ENCODE peak calls at places on chromosome X, in five cellular contexts. K is choroid plexus epithelial cell, H is suprapubic skin, N is uterus, Z is psoas muscle. C is an unnamed sample.

GRCh38 chrX:28668957-28669356 is 81.7 kb downstream of the IL1RAPL1 start:
- DNase-seq in Z (no peak), N (no peak), K (no peak), H (no peak), C (no peak)

GRCh38 chrX:105483011-105483410 is 262.5 kb upstream of the TEX13A start:
- DNase-seq in N (no peak), Z (no peak), K (peak; percentile 70), H (no peak), C (no peak)

GRCh38 chrX:1448793-1449580 is 3.7 kb downstream of the ASMTL start:
- DNase-seq in H (peak; percentile 51), N (no peak), Z (no peak), K (no peak), C (no peak)

GRCh38 chrX:107741318-107741813 is 34.2 kb downstream of the TSC22D3 start:
- DNase-seq in Z (no peak), K (no peak), N (no peak), H (peak; percentile 74), C (no peak)

GRCh38 chrX:22699591-22700091 is 300.1 kb upstream of the DDX53 start:
- DNase-seq in K (peak; percentile 85), H (no peak), N (no peak), Z (no peak), C (no peak)

GRCh38 chrX:36462142-36462541 is 542.6 kb downstream of the CFAP47 start:
- DNase-seq in Z (no peak), K (no peak), H (no peak), N (no peak), C (no peak)

GRCh38 chrX:67543818-67544217 is at the start of gene AR:
- DNase-seq in N (peak; percentile 79), K (peak; percentile 37), Z (peak; percentile 81), H (peak; percentile 78), C (no peak)

GRCh38 chrX:9765737-9766098 is at the start of gene GPR143:
- DNase-seq in Z (no peak), K (no peak), H (no peak), N (no peak), C (peak; percentile 51)

GRCh38 chrX:133359466-133359865 is 55.8 kb downstream of the GPC4 start:
- DNase-seq in N (no peak), H (no peak), Z (no peak), K (no peak), C (no peak)

GRCh38 chrX:133249659-133250058 is 31.5 kb upstream of the TFDP3 start:
- DNase-seq in H (no peak), N (no peak), K (peak; percentile 31), Z (no peak), C (no peak)

GRCh38 chrX:95145848-95146540 is 1472.0 kb downstream of the FAM133A start:
- DNase-seq in H (no peak), K (no peak), Z (no peak), N (no peak), C (no peak)

GRCh38 chrX:155027509-155028066 is 944 bp downstream of the FUNDC2 start:
- DNase-seq in K (peak; percentile 89), H (no peak), Z (no peak), N (no peak), C (peak; percentile 37)

GRCh38 chrX:103756736-103757135 is 19.9 kb upstream of the PLP1 start:
- DNase-seq in N (no peak), H (no peak), Z (no peak), K (no peak), C (no peak)

GRCh38 chrX:22165732-22166457 is 106.8 kb upstream of the CBLL2 start:
- DNase-seq in K (peak; percentile 40), N (no peak), Z (no peak), H (no peak), C (no peak)

GRCh38 chrX:46216406-46216805 is 328.8 kb downstream of the ZNF674 start:
- DNase-seq in H (no peak), K (no peak), N (no peak), Z (no peak), C (no peak)

GRCh38 chrX:96710031-96710430 is 25.4 kb downstream of the DIAPH2 start:
- DNase-seq in H (no peak), N (no peak), K (no peak), Z (no peak), C (no peak)

DNA sequence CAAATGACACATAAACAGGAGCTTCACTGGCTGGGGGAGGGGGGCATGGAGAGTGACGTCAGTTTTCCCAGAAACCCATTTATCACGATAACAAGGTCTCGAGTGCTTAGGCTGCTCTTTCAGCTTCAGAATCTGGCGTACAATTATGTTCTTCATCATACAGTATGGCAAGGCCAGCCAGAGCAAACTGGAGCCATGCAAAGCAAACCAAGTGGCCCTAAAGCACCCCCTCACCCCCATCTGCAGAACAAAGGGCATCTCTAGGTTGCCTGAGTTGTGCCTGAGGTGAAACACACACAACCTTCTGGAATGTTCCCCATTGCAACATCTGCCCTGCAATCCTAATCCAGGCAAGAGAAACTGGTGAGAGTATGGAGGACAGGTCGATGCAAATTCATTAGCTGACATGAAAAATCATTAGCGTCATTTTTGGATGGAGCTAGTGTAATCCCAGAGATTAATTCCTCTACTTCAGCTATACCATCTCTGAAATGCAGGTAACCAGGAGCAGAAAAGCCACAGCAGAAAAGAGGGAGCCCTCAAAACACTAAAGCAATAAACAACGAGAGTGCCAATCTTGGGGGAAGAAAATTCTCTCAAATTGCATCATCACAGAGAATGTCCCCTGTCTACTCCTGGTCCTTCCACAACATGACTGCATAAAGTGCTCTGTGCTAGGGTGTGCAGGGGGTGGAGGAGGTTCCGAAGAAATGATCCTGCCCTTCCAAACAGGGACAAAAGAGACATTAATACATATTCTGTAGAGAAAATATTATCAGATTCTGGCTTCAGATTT is 1.8 kb downstream of the SEPTIN6 start:
- DNase-seq in H (no peak), N (no peak), K (no peak), Z (no peak), C (no peak)
- H3K4me3 ChIP-seq in H (peak overlapping the region; percentile 74), N (no peak overlapping the region), K (no peak overlapping the region), Z (no peak overlapping the region), C (no peak overlapping the region)

GRCh38 chrX:122220644-122221373 is 963.3 kb upstream of the GRIA3 start:
- DNase-seq in N (no peak), Z (no peak), K (no peak), H (no peak), C (no peak)
- H3K4me3 ChIP-seq in N (no peak overlapping the region), Z (no peak overlapping the region), K (no peak overlapping the region), H (no peak overlapping the region), C (no peak overlapping the region)

DNA sequence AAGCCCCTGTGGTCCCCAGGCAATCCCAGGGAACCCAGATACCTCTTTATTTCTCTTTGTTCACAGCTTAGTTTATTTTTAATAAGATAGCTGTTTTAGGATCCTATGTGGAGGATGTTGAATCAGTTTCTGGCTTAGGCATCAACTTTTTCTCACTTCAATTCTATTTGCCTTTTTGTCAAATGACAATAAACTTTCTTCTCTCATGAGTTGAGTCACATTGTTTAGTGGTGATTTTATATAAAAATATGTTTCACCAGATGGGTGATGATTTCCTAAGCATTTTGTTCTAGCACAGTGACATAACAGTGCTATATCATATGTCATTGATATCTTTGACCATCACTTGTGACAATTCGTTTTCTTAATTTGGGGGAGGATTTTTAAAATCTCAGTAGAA is 198.1 kb upstream of the PUDP start:
- DNase-seq in H (no peak), N (no peak), K (no peak), Z (no peak), C (no peak)
- H3K4me3 ChIP-seq in H (no peak overlapping the region), N (no peak overlapping the region), K (no peak overlapping the region), Z (no peak overlapping the region), C (no peak overlapping the region)

GRCh38 chrX:71184803-71185495 is 38.1 kb upstream of the GJB1 start:
- DNase-seq in K (no peak), Z (no peak), N (no peak), H (no peak), C (no peak)

GRCh38 chrX:71184092-71184491 is 38.9 kb upstream of the GJB1 start:
- DNase-seq in Z (no peak), H (no peak), N (no peak), K (no peak), C (no peak)

GRCh38 chrX:71183341-71183740 is 38.7 kb downstream of the NLGN3 start:
- DNase-seq in Z (no peak), K (peak; percentile 12), N (no peak), H (no peak), C (no peak)

GRCh38 chrX:71181558-71181909 is 36.9 kb downstream of the NLGN3 start:
- DNase-seq in Z (no peak), N (peak; percentile 22), H (no peak), K (peak; percentile 23), C (no peak)

GRCh38 chrX:71181910-71182799 is 37.5 kb downstream of the NLGN3 start:
- DNase-seq in N (peak; percentile 83), K (peak; percentile 98), H (peak; percentile 86), Z (peak; percentile 90), C (peak; percentile 91)
- H3K4me3 ChIP-seq in N (peak overlapping the region; percentile 32), K (peak overlapping the region; percentile 52), H (peak overlapping the region; percentile 50), Z (peak overlapping the region; percentile 67), C (peak overlapping the region; percentile 54)

DNA sequence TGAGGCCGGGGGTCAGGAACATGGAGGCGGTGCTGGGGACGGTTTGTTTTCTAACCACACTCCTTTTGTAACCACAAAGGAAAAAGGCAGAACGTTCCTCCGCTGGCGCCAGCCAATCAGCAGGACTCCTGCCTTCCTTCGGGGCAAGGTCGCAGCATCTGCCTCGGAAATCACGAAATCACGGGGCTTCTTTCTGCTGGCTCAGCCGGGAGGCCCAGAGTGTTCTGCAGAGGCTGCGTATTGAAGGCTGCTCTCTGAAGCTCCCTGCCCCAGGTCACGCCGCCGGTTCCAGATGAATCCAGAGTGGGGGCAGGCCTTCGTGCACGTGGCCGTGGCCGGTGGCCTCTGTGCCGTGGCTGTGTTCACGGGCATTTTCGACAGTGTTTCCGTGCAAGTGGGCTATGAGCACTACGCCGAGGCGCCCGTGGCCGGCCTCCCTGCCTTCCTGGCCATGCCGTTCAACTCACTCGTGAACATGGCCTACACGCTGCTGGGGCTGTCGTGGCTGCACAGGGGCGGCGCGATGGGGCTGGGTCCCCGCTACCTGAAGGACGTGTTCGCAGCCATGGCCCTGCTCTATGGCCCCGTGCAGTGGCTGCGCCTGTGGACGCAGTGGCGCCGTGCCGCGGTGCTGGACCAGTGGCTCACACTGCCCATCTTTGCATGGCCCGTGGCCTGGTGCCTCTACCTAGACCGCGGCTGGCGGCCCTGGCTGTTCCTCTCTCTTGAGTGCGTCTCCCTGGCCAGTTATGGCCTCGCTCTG is 9.4 kb downstream of the TMEM187 start:
- DNase-seq in Z (peak; percentile 81), K (peak; percentile 94), N (peak; percentile 70), H (peak; percentile 66), C (no peak)
- H3K4me3 ChIP-seq in Z (no peak overlapping the region), K (no peak overlapping the region), N (no peak overlapping the region), H (no peak overlapping the region), C (no peak overlapping the region)